ENCODE peak calls at places on chromosome 5, in nine cellular contexts. E, F, Q, D, R, G, L, T and A are unnamed samples.

GRCh38 chr5:57117601-57118000 is 56.3 kb upstream of the GPBP1 start:
- DNase-seq in E (no peak), F (no peak), Q (no peak), D (peak; percentile 15), R (no peak), G (peak; percentile 71), L (no peak), T (peak; percentile 2), A (no peak)

GRCh38 chr5:157602505-157602904 is 26.9 kb upstream of the ADAM19 start:
- DNase-seq in E (no peak), F (no peak), Q (no peak), D (peak; percentile 61), R (no peak), G (no peak), L (no peak), T (peak; percentile 69), A (peak; percentile 35)

GRCh38 chr5:133457956-133458355 is 154.4 kb downstream of the FSTL4 start:
- DNase-seq in E (no peak), F (no peak), Q (no peak), D (no peak), R (no peak), G (no peak), L (no peak), T (no peak), A (no peak)

GRCh38 chr5:55983986-55984385 is 10.8 kb downstream of the IL6ST start:
- DNase-seq in E (no peak), F (no peak), Q (no peak), D (no peak), R (no peak), G (no peak), L (no peak), T (no peak), A (no peak)

GRCh38 chr5:5139358-5140050 is 626 bp upstream of the ADAMTS16 start:
- DNase-seq in E (no peak), F (no peak), Q (peak; percentile 28), D (no peak), R (no peak), G (no peak), L (no peak), T (no peak), A (no peak)

GRCh38 chr5:176743828-176744583 is 66.4 kb upstream of the UNC5A start:
- DNase-seq in E (no peak), F (no peak), Q (no peak), D (no peak), R (no peak), G (no peak), L (no peak), T (no peak), A (no peak)

GRCh38 chr5:107806705-107807104 is 136.0 kb upstream of the EFNA5 start:
- DNase-seq in E (no peak), F (no peak), Q (no peak), D (no peak), R (no peak), G (no peak), L (no peak), T (peak; percentile 88), A (no peak)

GRCh38 chr5:179306191-179307005 is 38.9 kb downstream of the ADAMTS2 start:
- DNase-seq in E (no peak), F (no peak), Q (no peak), D (peak; percentile 63), R (no peak), G (no peak), L (no peak), T (no peak), A (no peak)

GRCh38 chr5:161030219-161030618 is 178.2 kb upstream of the ATP10B start:
- DNase-seq in E (no peak), F (no peak), Q (no peak), D (no peak), R (no peak), G (no peak), L (no peak), T (no peak), A (no peak)

GRCh38 chr5:84249918-84250635 is 134.6 kb downstream of the EDIL3 start:
- DNase-seq in E (no peak), F (peak; percentile 48), Q (no peak), D (peak; percentile 83), R (peak; percentile 73), G (no peak), L (no peak), T (peak; percentile 95), A (no peak)

GRCh38 chr5:156675402-156675801 is 174.7 kb upstream of the PPP1R2B start:
- DNase-seq in E (no peak), F (no peak), Q (no peak), D (no peak), R (no peak), G (no peak), L (no peak), T (peak; percentile 7), A (no peak)

GRCh38 chr5:175521313-175521833 is 43.0 kb downstream of the SFXN1 start:
- DNase-seq in E (no peak), F (no peak), Q (no peak), D (no peak), R (no peak), G (peak; percentile 27), L (no peak), T (no peak), A (no peak)

GRCh38 chr5:151087475-151087874 is 6.6 kb upstream of the TNIP1 start:
- DNase-seq in E (no peak), F (no peak), Q (no peak), D (no peak), R (no peak), G (no peak), L (no peak), T (no peak), A (no peak)

GRCh38 chr5:32278403-32278802 is 34.3 kb downstream of the MTMR12 start:
- DNase-seq in E (no peak), F (peak; percentile 61), Q (no peak), D (peak; percentile 79), R (no peak), G (peak; percentile 27), L (no peak), T (peak; percentile 87), A (no peak)

GRCh38 chr5:169161022-169161680 is 139.8 kb downstream of the SLIT3 start:
- DNase-seq in E (peak; percentile 64), F (peak; percentile 41), Q (no peak), D (peak; percentile 72), R (peak; percentile 79), G (no peak), L (peak; percentile 44), T (peak; percentile 93), A (no peak)

GRCh38 chr5:110512266-110512665 is 214.2 kb downstream of the TMEM232 start:
- DNase-seq in E (no peak), F (no peak), Q (no peak), D (no peak), R (no peak), G (no peak), L (no peak), T (peak; percentile 61), A (no peak)

GRCh38 chr5:170269579-170269978 is 28.0 kb downstream of the LCP2 start:
- DNase-seq in E (peak; percentile 57), F (no peak), Q (no peak), D (no peak), R (no peak), G (peak; percentile 42), L (no peak), T (peak; percentile 25), A (no peak)

GRCh38 chr5:177369050-177369912 is 11.6 kb downstream of the RGS14 start:
- DNase-seq in E (peak; percentile 55), F (no peak), Q (peak; percentile 58), D (peak; percentile 25), R (peak; percentile 58), G (no peak), L (no peak), T (no peak), A (no peak)

GRCh38 chr5:170150713-170151104 is 45.0 kb downstream of the FOXI1 start:
- DNase-seq in E (no peak), F (no peak), Q (no peak), D (no peak), R (no peak), G (no peak), L (no peak), T (no peak), A (no peak)

DNA sequence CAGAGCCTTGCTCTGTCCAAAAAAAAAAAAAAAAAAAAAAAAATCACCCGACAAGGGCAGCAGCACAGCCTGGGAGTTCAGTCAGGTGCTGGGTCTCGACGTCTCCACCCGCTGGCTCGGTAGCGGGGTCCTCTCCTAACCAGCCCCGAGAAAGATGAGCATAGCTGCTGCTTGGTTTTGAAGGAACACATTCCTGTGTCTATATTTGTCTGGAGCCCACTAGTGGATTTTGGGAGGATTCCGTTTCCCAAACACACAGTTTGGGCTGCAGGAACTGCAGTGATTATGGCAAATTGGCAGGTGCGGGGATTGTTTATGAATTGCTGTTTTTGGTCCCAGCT is 1.2 kb downstream of the OTULINL start:
- DNase-seq in E (peak; percentile 31), F (no peak), Q (no peak), D (no peak), R (no peak), G (no peak), L (no peak), T (no peak), A (no peak)
- TF ChIP-seq CTCF in E (no peak), F (no peak), Q (no peak), D (peak; percentile 6), R (no peak), G (no peak), L (no peak), T (no peak), A (no peak)

GRCh38 chr5:1468247-1468612 is 23.0 kb upstream of the SLC6A3 start:
- DNase-seq in E (peak; percentile 26), F (no peak), Q (peak; percentile 74), D (peak; percentile 32), R (peak; percentile 77), G (peak; percentile 31), L (no peak), T (no peak), A (no peak)
- TF ChIP-seq CTCF in E (peak; percentile 26), F (peak; percentile 43), Q (peak; percentile 83), D (peak; percentile 64), R (peak; percentile 83), G (peak; percentile 19), L (peak; percentile 15), T (peak; percentile 24), A (no peak)

DNA sequence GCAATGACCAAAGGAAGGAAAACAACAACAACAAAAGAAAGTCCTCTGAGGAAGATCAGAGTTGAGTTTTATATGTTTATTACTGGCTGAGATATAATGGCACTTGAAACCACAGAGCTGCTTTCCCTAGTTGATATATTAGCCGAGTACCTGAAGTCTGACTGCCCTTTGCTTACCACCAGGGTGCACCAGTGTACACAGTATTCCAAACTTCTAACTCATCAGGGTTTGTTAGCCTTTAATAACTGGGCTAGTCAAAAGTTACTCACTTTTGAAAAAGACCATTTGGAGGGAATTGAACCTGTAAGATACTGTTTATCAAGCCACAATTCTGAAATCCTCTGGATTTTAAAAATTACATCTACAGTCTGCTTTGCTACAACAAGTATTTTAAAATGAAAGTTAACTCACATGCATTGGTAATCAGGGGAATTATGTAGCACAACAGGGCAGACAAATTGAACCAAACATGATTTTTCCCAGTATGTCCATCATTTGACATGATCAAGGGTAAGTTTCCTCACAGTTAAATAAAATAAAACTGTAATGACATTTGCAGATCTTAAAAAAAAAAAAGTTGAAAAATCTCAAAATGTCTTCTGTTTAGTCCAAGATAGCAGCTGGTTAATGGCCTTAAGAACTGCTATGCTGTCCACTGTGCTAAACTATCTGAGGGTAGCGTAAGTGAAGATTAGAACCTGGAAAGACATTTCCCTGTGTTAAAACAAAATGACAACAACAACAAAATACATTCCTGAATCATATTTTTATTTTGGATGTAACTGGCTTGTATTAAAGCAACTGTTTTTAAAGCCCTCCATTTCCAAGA is 57.3 kb upstream of the C6 start:
- DNase-seq in E (peak; percentile 72), F (peak; percentile 53), Q (peak; percentile 60), D (peak; percentile 83), R (peak; percentile 62), G (no peak), L (no peak), T (peak; percentile 62), A (no peak)
- TF ChIP-seq CTCF in E (peak; percentile 71), F (peak; percentile 86), Q (peak; percentile 89), D (peak; percentile 79), R (peak; percentile 84), G (peak; percentile 22), L (peak; percentile 38), T (peak; percentile 80), A (no peak)

GRCh38 chr5:91910247-91910646 is 527.1 kb upstream of the ARRDC3 start:
- DNase-seq in E (no peak), F (no peak), Q (no peak), D (no peak), R (no peak), G (no peak), L (no peak), T (no peak), A (no peak)
- TF ChIP-seq CTCF in E (no peak), F (peak; percentile 3), Q (peak; percentile 43), D (no peak), R (no peak), G (no peak), L (no peak), T (no peak), A (no peak)